ENCODE peak calls at places on chromosomes 13 and 19, in eight cellular contexts. H is choroid plexus epithelial cell, Y is neural progenitor cell, W is WTC11, Z is AG10803, N is activated B cell treated with CpG ODN at 0.5 μM for 24 hours, K is uterus, R is heart left ventricle. U is an unnamed sample.
A peak's percentile ranks its signal among the peaks of the same experiment; 100 is the strongest.

GRCh38 chr13:25295228-25295627 is 6.2 kb upstream of the NUP58 start:
- DNase-seq in R (no peak), N (no peak), H (no peak), W (no peak), K (no peak), Y (no peak), Z (no peak), U (no peak)

GRCh38 chr13:27788271-27788670 is 4.0 kb upstream of the GSX1 start:
- DNase-seq in N (no peak), H (no peak), Y (no peak), Z (no peak), W (no peak), K (no peak), R (no peak), U (no peak)

GRCh38 chr13:51221674-51222509 is at the start of gene FAM124A:
- DNase-seq in N (peak; percentile 51), Y (peak; percentile 91), Z (peak; percentile 16), K (peak; percentile 62), R (peak; percentile 74), H (peak; percentile 21), W (peak; percentile 61), U (no peak)

GRCh38 chr13:20425819-20426219 is 99.8 kb downstream of the CRYL1 start:
- DNase-seq in R (no peak), W (no peak), Z (no peak), K (no peak), N (no peak), H (no peak), Y (no peak), U (no peak)

GRCh38 chr19:29084266-29084665 is 128.7 kb downstream of the UQCRFS1 start:
- DNase-seq in Y (peak; percentile 46), H (no peak), N (no peak), R (no peak), Z (peak; percentile 21), W (peak; percentile 63), K (no peak), U (no peak)

GRCh38 chr19:3576696-3577443 is 4.1 kb downstream of the HMG20B start:
- DNase-seq in Y (peak; percentile 94), K (peak; percentile 62), R (peak; percentile 82), W (peak; percentile 91), Z (peak; percentile 70), H (peak; percentile 69), N (no peak), U (peak; percentile 32)

GRCh38 chr13:90238433-90238832 is 1109.1 kb upstream of the MIR17HG start:
- DNase-seq in N (no peak), H (peak; percentile 73), Z (no peak), R (no peak), Y (peak; percentile 10), K (no peak), W (no peak), U (no peak)

GRCh38 chr13:44437356-44438233 is 64.0 kb downstream of the SERP2 start:
- DNase-seq in W (no peak), H (peak; percentile 60), N (no peak), Z (peak; percentile 44), R (no peak), Y (peak; percentile 47), K (no peak), U (no peak)

GRCh38 chr19:7230826-7231225 is 63.4 kb downstream of the INSR start:
- DNase-seq in Y (no peak), Z (peak; percentile 10), N (no peak), H (no peak), K (peak; percentile 46), W (no peak), R (peak; percentile 69), U (no peak)

GRCh38 chr19:47353307-47353712 is 4.2 kb downstream of the DHX34 start:
- DNase-seq in Y (no peak), R (no peak), Z (no peak), K (no peak), N (no peak), W (no peak), H (no peak), U (no peak)

GRCh38 chr19:35342430-35342829 is 5.3 kb upstream of the FFAR1 start:
- DNase-seq in R (no peak), Y (no peak), Z (no peak), H (no peak), W (no peak), N (no peak), K (no peak), U (no peak)

GRCh38 chr19:16830679-16831078 is 1.5 kb downstream of the SIN3B start:
- DNase-seq in H (peak; percentile 77), K (no peak), W (no peak), Y (no peak), N (no peak), R (no peak), Z (peak; percentile 43), U (no peak)

GRCh38 chr19:46616631-46617322 is 8.1 kb downstream of the PTGIR start:
- DNase-seq in N (no peak), W (peak; percentile 82), R (peak; percentile 80), H (peak; percentile 80), K (no peak), Z (peak; percentile 73), Y (peak; percentile 83), U (no peak)

GRCh38 chr19:10644351-10645007 is 9.7 kb upstream of the ILF3 start:
- DNase-seq in N (peak; percentile 80), H (peak; percentile 84), Z (peak; percentile 68), K (peak; percentile 86), W (peak; percentile 93), Y (peak; percentile 92), R (peak; percentile 91), U (no peak)

GRCh38 chr19:51359294-51359693 is 6.9 kb downstream of the ETFB start:
- DNase-seq in Y (no peak), H (peak; percentile 96), R (no peak), Z (peak; percentile 90), W (no peak), N (no peak), K (no peak), U (peak; percentile 88)

GRCh38 chr13:100529666-100530065 is 58.9 kb downstream of the GGACT start:
- DNase-seq in H (no peak), K (no peak), W (no peak), N (no peak), Y (no peak), R (no peak), Z (no peak), U (no peak)

GRCh38 chr19:55502197-55502952 is 14.1 kb downstream of the SSC5D start:
- DNase-seq in K (no peak), Y (no peak), Z (no peak), R (no peak), N (no peak), H (no peak), W (no peak), U (no peak)

DNA sequence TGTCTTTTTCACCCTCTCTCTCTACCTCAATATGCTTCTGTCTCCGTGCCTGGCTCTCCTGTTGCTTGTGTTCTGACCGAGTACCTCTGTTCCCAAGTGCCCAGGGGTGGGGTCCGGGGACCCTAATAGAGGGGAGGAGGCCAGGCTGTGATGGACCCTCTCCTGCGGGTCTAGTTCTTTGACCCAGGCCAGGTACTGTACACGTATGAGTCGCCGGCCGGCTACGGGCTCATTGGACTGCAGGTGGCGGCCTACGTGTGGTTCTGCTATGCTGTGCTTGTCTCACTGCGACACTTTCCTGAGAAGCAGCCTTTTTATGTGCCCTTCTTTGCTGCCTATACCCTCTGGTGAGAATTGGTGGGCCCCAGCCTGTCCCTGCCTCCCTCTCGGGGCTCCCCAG is 4.4 kb downstream of the TMEM145 start:
- DNase-seq in Y (no peak), Z (no peak), N (no peak), W (no peak), R (no peak), H (no peak), K (no peak), U (no peak)
- TF ChIP-seq CTCF in Y (no peak), Z (no peak), N (no peak), W (no peak), R (no peak), H (no peak), K (no peak), U (no peak)

DNA sequence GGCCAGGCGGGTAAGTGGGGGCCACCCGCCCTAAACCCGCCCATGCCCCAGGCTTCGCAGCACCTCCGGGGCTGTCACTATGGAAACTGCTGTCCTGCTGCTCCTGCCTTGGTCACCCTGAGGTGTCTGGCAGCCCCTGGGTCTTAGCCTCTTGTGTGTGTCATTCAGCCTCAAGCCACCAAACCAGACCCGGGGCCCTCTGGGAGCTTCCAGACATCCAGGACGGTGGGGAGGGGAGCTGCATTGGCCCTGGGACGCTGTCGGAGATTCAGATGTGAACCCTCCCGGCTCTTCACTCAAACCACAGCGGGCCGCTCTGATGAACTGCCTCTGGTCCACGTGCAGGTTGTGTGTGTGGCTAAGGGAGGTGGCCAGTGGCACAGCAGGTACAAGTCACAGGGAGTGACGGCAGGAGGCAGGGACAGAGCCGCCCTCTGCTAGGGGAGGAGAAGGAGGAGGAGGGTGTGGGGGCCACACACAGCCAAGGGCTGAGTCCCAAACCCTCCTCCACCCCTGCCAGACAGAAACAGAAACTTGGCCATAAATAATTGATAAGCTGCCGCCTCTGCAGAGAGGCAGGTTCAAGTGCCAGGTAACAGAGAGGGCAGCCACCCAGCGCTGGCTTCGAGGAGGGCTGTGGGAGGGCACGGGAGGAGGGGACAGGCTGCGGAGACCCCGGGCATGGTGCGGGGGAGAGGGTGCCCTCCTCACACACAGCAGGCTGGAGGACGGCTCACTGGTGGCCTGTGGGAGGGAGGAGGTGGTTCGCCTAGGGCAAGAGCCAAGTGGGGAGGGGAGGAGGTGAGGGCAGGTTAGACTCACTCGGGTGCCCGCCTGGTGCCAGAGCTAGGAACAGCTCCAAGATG is 8.0 kb downstream of the NANOS3 start:
- DNase-seq in K (no peak), Z (no peak), N (no peak), Y (no peak), W (no peak), R (no peak), H (no peak), U (no peak)
- TF ChIP-seq CTCF in K (no peak), Z (no peak), N (no peak), Y (no peak), W (no peak), R (no peak), H (no peak), U (no peak)

GRCh38 chr13:35990196-35990595 is 141.0 kb downstream of the DCLK1 start:
- DNase-seq in R (no peak), W (peak; percentile 52), Y (peak; percentile 13), K (no peak), Z (no peak), H (no peak), N (no peak), U (no peak)
- TF ChIP-seq CTCF in R (no peak), W (peak; percentile 60), Y (peak; percentile 33), K (no peak), Z (no peak), H (peak; percentile 18), N (no peak), U (peak; percentile 9)

GRCh38 chr19:41263042-41263849 is 926 bp upstream of the HNRNPUL1 start:
- DNase-seq in Z (peak; percentile 81), R (peak; percentile 76), N (peak; percentile 62), Y (peak; percentile 76), K (peak; percentile 62), H (peak; percentile 88), W (peak; percentile 55), U (no peak)

GRCh38 chr19:41261474-41262190 is 2.5 kb upstream of the HNRNPUL1 start:
- DNase-seq in W (no peak), K (no peak), R (no peak), Z (no peak), N (no peak), H (no peak), Y (no peak), U (no peak)

GRCh38 chr19:41264581-41265375 is 606 bp downstream of the HNRNPUL1 start:
- DNase-seq in R (no peak), H (peak; percentile 49), Z (peak; percentile 44), N (no peak), Y (peak; percentile 54), K (peak; percentile 55), W (peak; percentile 46), U (no peak)

GRCh38 chr19:41265376-41266153 is 1.4 kb downstream of the HNRNPUL1 start:
- DNase-seq in N (no peak), Z (peak; percentile 34), H (peak; percentile 41), W (no peak), K (no peak), Y (peak; percentile 26), R (no peak), U (no peak)

GRCh38 chr19:41263850-41264580 is at the start of gene HNRNPUL1:
- DNase-seq in R (peak; percentile 99), Z (peak; percentile 100), N (peak; percentile 98), Y (peak; percentile 99), H (peak; percentile 100), K (peak; percentile 99), W (peak; percentile 98), U (peak; percentile 100)
- TF ChIP-seq CTCF in R (peak; percentile 49), Z (peak; percentile 24), N (no peak), Y (peak; percentile 58), H (peak; percentile 42), K (peak; percentile 50), W (no peak), U (peak; percentile 38)